ENCODE peak calls at places on chromosome 11, in seven cellular contexts. L is body of pancreas, P is lung, B is vagina, C is NB4, O is fibroblast of lung, S is ovary. M is an unnamed sample.

GRCh38 chr11:119472186-119472855 is 49.3 kb upstream of the THY1 start:
- DNase-seq in L (no peak), P (no peak), B (peak), C (no peak), O (peak), S (no peak), M (no peak)

GRCh38 chr11:46333129-46333947 is 13.9 kb upstream of the DGKZ start:
- DNase-seq in L (no peak), P (no peak), B (no peak), C (no peak), O (no peak), S (no peak), M (no peak)

GRCh38 chr11:134572741-134573675 is 161.0 kb upstream of the B3GAT1 start:
- DNase-seq in L (no peak), P (peak), B (peak), C (no peak), O (no peak), S (no peak), M (no peak)

GRCh38 chr11:60544077-60544476 is 28.9 kb downstream of the MS4A13 start:
- DNase-seq in L (no peak), P (no peak), B (no peak), C (no peak), O (no peak), S (no peak), M (no peak)

GRCh38 chr11:64095286-64095825 is 59.6 kb downstream of the FLRT1 start:
- DNase-seq in L (no peak), P (no peak), B (no peak), C (peak), O (no peak), S (no peak), M (no peak)

GRCh38 chr11:126413843-126414405 is 58.4 kb downstream of the ST3GAL4 start:
- DNase-seq in L (no peak), P (no peak), B (no peak), C (no peak), O (no peak), S (no peak), M (no peak)

GRCh38 chr11:19573666-19574065 is 139.0 kb upstream of the NAV2 start:
- DNase-seq in L (peak), P (no peak), B (no peak), C (no peak), O (no peak), S (no peak), M (no peak)

GRCh38 chr11:706439-706956 is 467 bp downstream of the EPS8L2 start:
- DNase-seq in L (peak), P (no peak), B (no peak), C (no peak), O (peak), S (peak), M (peak)

GRCh38 chr11:62601114-62601363 is 626 bp downstream of the MTA2 start:
- DNase-seq in L (peak), P (no peak), B (no peak), C (peak), O (no peak), S (no peak), M (no peak)

GRCh38 chr11:59224419-59224928 is 11.7 kb upstream of the MPEG1 start:
- DNase-seq in L (no peak), P (no peak), B (no peak), C (no peak), O (no peak), S (no peak), M (no peak)

GRCh38 chr11:11244470-11245080 is 108.5 kb downstream of the CSNK2A3 start:
- DNase-seq in L (no peak), P (no peak), B (no peak), C (no peak), O (no peak), S (no peak), M (no peak)

GRCh38 chr11:114122668-114123067 is 63.2 kb downstream of the ZBTB16 start:
- DNase-seq in L (no peak), P (no peak), B (no peak), C (no peak), O (no peak), S (no peak), M (no peak)

GRCh38 chr11:130161441-130161840 is 1.9 kb downstream of the ST14 start:
- DNase-seq in L (no peak), P (no peak), B (no peak), C (no peak), O (no peak), S (no peak), M (no peak)

GRCh38 chr11:70063555-70063954 is 14.6 kb upstream of the ANO1 start:
- DNase-seq in L (no peak), P (no peak), B (peak), C (no peak), O (no peak), S (no peak), M (no peak)

GRCh38 chr11:17560281-17561110 is 13.4 kb downstream of the OTOG start:
- DNase-seq in L (no peak), P (no peak), B (no peak), C (no peak), O (no peak), S (no peak), M (no peak)

GRCh38 chr11:45097721-45098493 is 48.5 kb upstream of the PRDM11 start:
- DNase-seq in L (peak), P (peak), B (peak), C (peak), O (peak), S (peak), M (peak)

GRCh38 chr11:2213384-2213842 is 41.8 kb upstream of the TH start:
- DNase-seq in L (no peak), P (no peak), B (peak), C (no peak), O (no peak), S (no peak), M (no peak)

GRCh38 chr11:10022764-10023163 is 271.3 kb downstream of the SBF2 start:
- DNase-seq in L (no peak), P (no peak), B (no peak), C (no peak), O (no peak), S (no peak), M (no peak)

GRCh38 chr11:69381681-69382130 is 87.8 kb downstream of the MYEOV start:
- DNase-seq in L (no peak), P (no peak), B (no peak), C (no peak), O (no peak), S (no peak), M (no peak)

GRCh38 chr11:44963071-44963575 is 12.4 kb upstream of the TP53I11 start:
- DNase-seq in L (no peak), P (no peak), B (no peak), C (no peak), O (no peak), S (no peak), M (no peak)

GRCh38 chr11:111976614-111977140 is 39.5 kb downstream of the DIXDC1 start:
- DNase-seq in L (peak), P (no peak), B (no peak), C (no peak), O (peak), S (peak), M (no peak)

GRCh38 chr11:16363709-16364108 is 7.4 kb upstream of the SOX6 start:
- DNase-seq in L (no peak), P (no peak), B (no peak), C (no peak), O (no peak), S (no peak), M (no peak)

GRCh38 chr11:1820463-1821325 is 14.1 kb upstream of the SYT8 start:
- DNase-seq in L (no peak), P (no peak), B (no peak), C (no peak), O (peak), S (no peak), M (peak)

GRCh38 chr11:43905788-43906187 is 25.2 kb downstream of the ALKBH3 start:
- DNase-seq in L (no peak), P (no peak), B (no peak), C (no peak), O (peak), S (peak), M (peak)

GRCh38 chr11:69986421-69987229 is 91.5 kb upstream of the ANO1 start:
- DNase-seq in L (no peak), P (no peak), B (no peak), C (no peak), O (no peak), S (no peak), M (no peak)

GRCh38 chr11:85029964-85030363 is 597.2 kb downstream of the DLG2 start:
- DNase-seq in L (no peak), P (no peak), B (no peak), C (peak), O (peak), S (no peak), M (no peak)

GRCh38 chr11:37552284-37552683 is 954.2 kb upstream of the RAG2 start:
- DNase-seq in L (no peak), P (no peak), B (no peak), C (no peak), O (no peak), S (no peak), M (no peak)

GRCh38 chr11:65591939-65592814 is 3.4 kb downstream of the KCNK7 start:
- DNase-seq in L (peak), P (no peak), B (no peak), C (no peak), O (peak), S (no peak), M (no peak)
- TF ChIP-seq CTCF in L (no peak), P (no peak), B (no peak), C (no peak), O (no peak), S (no peak), M (no peak)

GRCh38 chr11:22670803-22671202 is 4.4 kb downstream of the GAS2 start:
- DNase-seq in L (no peak), P (no peak), B (no peak), C (peak), O (no peak), S (no peak), M (no peak)

GRCh38 chr11:22669368-22669767 is 3.0 kb downstream of the GAS2 start:
- DNase-seq in L (no peak), P (no peak), B (no peak), C (no peak), O (no peak), S (no peak), M (no peak)

GRCh38 chr11:22668005-22668796 is 1.8 kb downstream of the GAS2 start:
- DNase-seq in L (no peak), P (no peak), B (no peak), C (no peak), O (no peak), S (no peak), M (no peak)

GRCh38 chr11:22666320-22666699 is at the start of gene GAS2:
- DNase-seq in L (peak), P (no peak), B (no peak), C (no peak), O (no peak), S (no peak), M (no peak)

DNA sequence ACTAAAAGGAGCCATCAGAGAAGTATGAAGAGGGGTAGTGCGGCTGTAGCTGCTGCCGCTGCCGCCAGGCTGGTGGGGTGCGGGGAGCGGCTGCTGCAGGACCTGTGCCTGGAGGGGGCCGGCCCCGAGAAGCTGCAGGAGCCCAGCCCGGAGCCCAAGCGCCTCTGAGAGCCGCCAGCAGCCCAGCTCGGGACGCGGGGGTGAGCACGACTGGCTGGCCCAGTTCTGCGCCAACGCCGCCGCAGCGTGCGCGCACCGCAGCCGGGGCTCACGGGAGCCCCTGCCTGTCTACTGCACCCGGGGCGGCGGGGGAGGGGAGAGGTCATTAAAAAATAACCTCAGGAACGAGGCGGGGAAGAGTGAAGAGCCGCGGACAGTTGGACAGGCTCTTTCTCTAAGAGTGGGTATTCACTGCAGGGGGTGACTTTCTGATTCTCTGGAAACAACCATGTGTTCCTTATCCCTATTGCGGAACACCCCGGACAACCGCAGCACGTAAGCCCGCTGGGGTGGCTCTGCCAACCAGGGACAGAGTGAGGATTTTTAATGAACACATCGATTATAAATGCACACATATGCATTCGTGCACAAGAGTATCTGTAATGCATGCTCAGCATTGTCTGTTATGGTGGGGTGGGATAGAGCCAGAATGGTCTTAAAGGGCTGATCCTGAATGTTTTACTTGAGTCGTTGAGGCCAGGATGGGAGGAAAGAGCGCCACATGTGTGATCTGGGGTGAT is 459 bp downstream of the GAS2 start:
- DNase-seq in L (peak), P (no peak), B (no peak), C (no peak), O (peak), S (peak), M (no peak)
- TF ChIP-seq CTCF in L (peak), P (no peak), B (no peak), C (no peak), O (no peak), S (no peak), M (no peak)

GRCh38 chr11:102138677-102139076 is 28.4 kb downstream of the YAP1 start:
- DNase-seq in L (no peak), P (no peak), B (no peak), C (no peak), O (peak), S (no peak), M (peak)

GRCh38 chr11:102138223-102138622 is 28.0 kb downstream of the YAP1 start:
- DNase-seq in L (no peak), P (no peak), B (no peak), C (no peak), O (peak), S (no peak), M (peak)

GRCh38 chr11:102135256-102135655 is 25.0 kb downstream of the YAP1 start:
- DNase-seq in L (no peak), P (no peak), B (no peak), C (no peak), O (no peak), S (no peak), M (no peak)

GRCh38 chr11:102142333-102142732 is 32.1 kb downstream of the YAP1 start:
- DNase-seq in L (no peak), P (no peak), B (no peak), C (no peak), O (peak), S (no peak), M (no peak)

DNA sequence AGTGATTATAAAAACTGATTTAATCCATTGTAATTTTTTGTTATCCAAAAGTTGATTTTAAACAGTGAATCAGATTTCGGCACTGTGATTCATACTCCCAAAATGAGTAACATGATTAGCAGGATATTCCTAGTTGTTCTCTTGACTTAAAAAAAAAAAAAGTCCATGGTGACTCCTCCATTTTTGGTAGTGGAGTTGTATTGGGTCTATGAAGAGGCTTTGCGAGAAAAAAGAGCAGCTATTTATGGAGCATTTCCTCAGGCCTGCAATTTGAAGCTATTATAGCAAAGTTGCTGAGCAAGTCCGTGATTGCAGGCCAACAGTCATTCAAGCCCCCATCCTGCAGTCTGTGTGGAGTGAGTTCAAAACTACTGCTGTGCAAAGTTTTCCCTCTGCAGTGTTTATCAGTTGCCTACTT is 28.8 kb downstream of the YAP1 start:
- DNase-seq in L (no peak), P (no peak), B (no peak), C (no peak), O (peak), S (no peak), M (peak)
- TF ChIP-seq CTCF in L (no peak), P (no peak), B (no peak), C (no peak), O (no peak), S (no peak), M (no peak)

DNA sequence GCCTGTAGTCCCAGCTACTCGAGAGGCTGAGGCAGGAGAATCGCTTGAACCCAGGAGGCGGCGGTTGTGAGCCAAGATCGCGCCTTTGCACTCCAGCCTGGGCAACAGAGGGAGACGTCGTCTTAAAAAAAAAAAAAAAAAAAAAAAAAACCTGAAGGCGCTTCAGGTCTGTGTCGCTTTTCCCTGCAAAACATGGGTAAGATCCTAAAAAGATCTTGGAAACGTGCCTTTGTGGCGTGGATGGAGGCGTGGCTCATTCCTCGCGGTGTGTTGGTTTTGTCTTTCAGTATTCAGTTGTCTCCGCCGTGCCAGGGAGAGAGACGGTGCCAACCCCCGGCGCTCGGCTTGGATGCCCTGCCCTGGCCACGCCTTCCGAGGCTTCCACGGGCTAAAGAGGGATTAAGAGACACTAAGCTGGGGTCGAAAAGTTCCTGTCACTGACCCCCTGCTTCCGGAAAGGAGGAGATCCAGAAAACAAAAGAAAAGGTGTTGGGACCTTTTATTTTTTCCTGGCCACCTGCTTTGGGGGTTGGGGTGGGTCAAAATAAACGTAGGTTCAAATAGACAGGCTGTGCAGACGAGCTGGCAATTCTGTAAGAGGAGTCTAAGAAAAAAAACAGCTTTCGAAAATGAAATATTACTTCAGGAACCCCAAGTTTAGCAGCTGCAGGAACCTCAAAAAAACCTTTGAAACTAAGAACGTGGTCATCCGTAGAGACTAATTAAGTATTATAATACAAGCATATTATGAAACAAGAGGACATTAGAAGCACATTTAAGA is 1.1 kb upstream of the SLC35F2 start:
- DNase-seq in L (peak), P (no peak), B (no peak), C (peak), O (no peak), S (peak), M (no peak)
- TF ChIP-seq CTCF in L (no peak), P (no peak), B (no peak), C (no peak), O (no peak), S (no peak), M (no peak)

DNA sequence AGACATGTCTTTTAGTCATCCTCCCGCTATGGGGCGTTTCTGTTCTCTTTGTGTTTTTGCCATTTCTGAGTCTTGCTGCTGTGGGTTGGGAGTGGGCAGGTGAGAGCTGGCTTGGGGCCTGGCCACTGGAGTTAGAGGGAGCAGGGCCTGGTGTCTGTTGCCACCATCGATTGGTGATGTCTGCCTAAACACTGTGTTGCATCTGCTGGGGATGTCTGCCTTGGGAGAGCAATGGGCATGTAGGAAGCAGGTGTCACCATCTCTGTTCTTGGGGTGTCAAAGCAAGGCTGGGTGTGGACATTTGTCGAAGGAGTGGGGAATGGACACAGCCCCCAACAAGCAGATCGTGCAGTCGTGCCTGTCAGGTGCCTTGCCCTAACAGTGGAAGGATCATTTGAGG is 56.8 kb downstream of the LRP5 start:
- DNase-seq in L (no peak), P (no peak), B (no peak), C (no peak), O (no peak), S (no peak), M (no peak)
- TF ChIP-seq CTCF in L (no peak), P (no peak), B (no peak), C (no peak), O (no peak), S (no peak), M (no peak)